ENCODE peak calls at places on chromosomes 5 and 9, in nine cellular contexts. K is naive thymus-derived CD4-positive, alpha-beta T cell; B is ovary; H is uterus; T is mammary epithelial cell; F is RWPE2; E is A549; V is adrenal gland; Y is cardiac muscle cell. Q is an unnamed sample. For H3K4me1, the result is how much of the 10 kb centered on the place peaks cover.

GRCh38 chr9:21974542-21975409 is 19.4 kb downstream of the CDKN2A start:
- DNase-seq in H (no peak), V (peak), B (no peak), K (no peak), Y (peak), E (no peak), F (peak), T (no peak), Q (no peak)

GRCh38 chr5:34047147-34047546 is 4.1 kb upstream of the C1QTNF3 start:
- DNase-seq in B (no peak), F (no peak), T (no peak), K (no peak), Y (no peak), E (no peak), V (no peak), H (no peak), Q (no peak)

GRCh38 chr9:107740088-107740980 is 250.8 kb upstream of the KLF4 start:
- DNase-seq in V (no peak), K (no peak), T (no peak), B (peak), H (peak), E (no peak), Y (peak), F (no peak), Q (no peak)

GRCh38 chr5:122699226-122699625 is 75.7 kb upstream of the SNX2 start:
- DNase-seq in H (no peak), Y (no peak), V (no peak), E (no peak), T (no peak), B (no peak), F (no peak), K (no peak), Q (no peak)

GRCh38 chr9:6383551-6384225 is 29.3 kb upstream of the UHRF2 start:
- DNase-seq in K (no peak), F (no peak), Y (peak), B (no peak), V (no peak), H (peak), E (no peak), T (peak), Q (no peak)

GRCh38 chr5:76684756-76685594 is 31.0 kb upstream of the F2R start:
- DNase-seq in H (no peak), V (no peak), K (no peak), F (no peak), E (no peak), B (no peak), Y (no peak), T (no peak), Q (no peak)

GRCh38 chr5:134115806-134116175 is 1.3 kb downstream of the TCF7 start:
- DNase-seq in K (no peak), F (no peak), T (no peak), Y (no peak), H (no peak), V (peak), B (no peak), E (no peak), Q (no peak)

GRCh38 chr9:12224449-12224848 is 468.7 kb upstream of the TYRP1 start:
- DNase-seq in Y (no peak), V (no peak), H (no peak), B (no peak), T (no peak), E (no peak), K (no peak), F (no peak), Q (no peak)

GRCh38 chr5:167694562-167694961 is 596.9 kb upstream of the WWC1 start:
- DNase-seq in E (no peak), T (no peak), B (no peak), F (no peak), Y (no peak), K (no peak), H (no peak), V (no peak), Q (no peak)

DNA sequence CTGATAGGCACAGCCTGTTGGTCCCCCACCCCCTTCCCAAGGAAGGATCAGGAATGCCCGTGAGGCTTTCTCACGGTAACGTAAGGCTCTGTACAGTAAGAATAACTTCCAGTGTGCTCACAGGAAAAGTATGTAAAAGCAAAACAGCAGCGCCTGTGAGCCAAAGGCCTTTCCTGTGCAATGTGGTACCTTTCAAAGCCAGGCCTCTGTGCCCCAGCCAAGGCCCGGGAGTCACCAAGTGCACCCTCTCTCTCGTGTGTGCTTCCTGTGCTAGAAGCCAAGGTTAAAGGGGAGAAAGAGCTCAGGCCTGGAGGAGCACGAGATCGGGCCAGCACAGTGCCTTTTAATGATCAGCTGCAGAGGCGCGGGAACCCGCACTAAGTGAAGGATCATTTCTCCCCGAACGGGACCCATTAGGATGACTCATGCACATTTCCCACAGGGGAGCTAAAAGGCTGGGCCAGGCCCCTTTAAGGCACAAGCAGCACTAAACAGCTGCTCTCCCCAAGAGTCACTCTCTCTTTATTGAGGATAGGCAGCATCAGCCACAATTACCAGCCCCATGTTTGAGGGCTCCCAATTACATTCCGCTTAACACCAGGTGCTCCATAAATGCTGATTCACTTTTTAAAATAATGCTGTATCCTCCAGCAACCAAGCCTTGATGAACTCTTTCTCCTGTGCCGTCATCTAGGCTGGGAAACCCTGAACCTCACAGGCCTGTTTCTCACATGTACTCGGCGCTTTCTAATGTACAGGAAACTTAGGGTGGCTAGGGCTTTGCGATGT is 42.8 kb downstream of the SHB start:
- DNase-seq in B (peak), E (peak), F (peak), H (peak), K (no peak), T (peak), V (peak), Y (peak), Q (no peak)
- H3K4me1 ChIP-seq in B (under half), E (half or more), F (half or more), H (under half), K (under half), T (half or more), V (under half), Y (under half), Q (half or more)

GRCh38 chr5:55600536-55601208 is 65.9 kb upstream of the PLPP1 start:
- DNase-seq in T (no peak), V (no peak), H (no peak), F (no peak), B (no peak), K (peak), Y (peak), E (no peak), Q (peak)
- H3K4me1 ChIP-seq in T (under half), V (half or more), H (under half), F (under half), B (under half), K (under half), Y (under half), E (half or more), Q (half or more)

GRCh38 chr5:158809310-158809709 is 290.4 kb downstream of the EBF1 start:
- DNase-seq in Y (no peak), T (no peak), K (no peak), F (no peak), H (no peak), V (no peak), B (no peak), E (no peak), Q (no peak)

GRCh38 chr5:158807947-158808346 is 291.8 kb downstream of the EBF1 start:
- DNase-seq in V (no peak), E (no peak), H (no peak), T (no peak), F (no peak), K (no peak), B (no peak), Y (peak), Q (no peak)

GRCh38 chr5:158801286-158801685 is 298.4 kb downstream of the EBF1 start:
- DNase-seq in B (no peak), F (no peak), T (no peak), E (no peak), K (no peak), V (no peak), H (no peak), Y (no peak), Q (no peak)

GRCh38 chr5:158802941-158803341 is 296.8 kb downstream of the EBF1 start:
- DNase-seq in H (no peak), E (no peak), B (no peak), T (no peak), V (no peak), F (no peak), K (no peak), Y (peak), Q (no peak)

GRCh38 chr5:158805195-158805594 is 294.5 kb downstream of the EBF1 start:
- DNase-seq in K (no peak), H (no peak), B (no peak), V (no peak), Y (peak), T (no peak), E (no peak), F (no peak), Q (no peak)
- H3K4me1 ChIP-seq in K (under half), H (under half), B (under half), V (under half), Y (under half), T (under half), E (under half), F (under half), Q (under half)

GRCh38 chr9:36988848-36989247 is 45.2 kb downstream of the PAX5 start:
- DNase-seq in B (no peak), K (no peak), H (no peak), V (no peak), E (no peak), F (no peak), Y (no peak), T (no peak), Q (no peak)

GRCh38 chr9:36991516-36992134 is 42.4 kb downstream of the PAX5 start:
- DNase-seq in H (no peak), T (peak), B (no peak), K (no peak), E (peak), V (no peak), Y (peak), F (peak), Q (no peak)

GRCh38 chr9:36993933-36994764 is 39.9 kb downstream of the PAX5 start:
- DNase-seq in F (no peak), H (no peak), K (no peak), B (no peak), E (no peak), T (no peak), Y (no peak), V (no peak), Q (no peak)

GRCh38 chr9:36995927-36996471 is 38.1 kb downstream of the PAX5 start:
- DNase-seq in V (peak), K (peak), H (no peak), Y (peak), E (peak), B (peak), T (peak), F (no peak), Q (no peak)

DNA sequence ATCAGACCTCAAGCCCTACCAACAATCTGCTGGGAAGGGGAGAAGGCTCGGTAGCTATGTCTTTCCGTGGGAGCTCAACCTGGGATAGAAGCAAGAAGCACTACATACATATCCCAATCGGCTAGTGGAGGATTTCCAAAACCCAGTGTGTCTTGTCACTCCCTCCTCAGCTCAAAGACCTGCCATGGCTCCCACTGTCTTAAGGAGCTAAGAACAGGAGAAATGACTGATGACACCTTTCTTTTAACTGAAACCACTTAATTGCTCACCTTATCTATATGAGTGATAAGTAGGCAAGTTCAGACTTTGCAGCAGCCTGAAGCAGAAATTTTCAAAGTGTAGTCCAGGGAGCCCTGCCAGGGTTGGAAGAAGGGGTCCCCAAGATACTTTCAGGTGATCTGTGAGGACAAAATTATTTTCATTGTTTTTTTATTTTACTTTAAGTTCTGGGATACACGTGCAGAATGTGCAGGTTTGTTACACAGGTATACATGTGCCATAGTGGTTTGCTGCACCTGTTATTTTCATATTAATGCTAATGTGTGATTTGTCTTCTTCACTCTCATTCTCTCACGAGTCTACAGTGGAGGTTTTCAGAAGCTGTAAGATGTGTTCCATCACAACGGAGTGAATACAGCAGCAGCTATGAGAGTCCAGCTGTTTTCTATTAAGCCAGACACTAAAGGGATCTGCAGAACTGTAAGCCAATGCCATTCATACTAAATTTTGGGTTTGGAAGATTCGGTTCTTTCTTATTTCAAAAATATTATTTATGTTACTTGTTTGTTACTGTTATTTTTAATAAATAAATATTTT is 41.4 kb downstream of the PAX5 start:
- DNase-seq in B (no peak), T (no peak), F (no peak), Y (no peak), K (no peak), E (no peak), V (no peak), H (no peak), Q (no peak)
- H3K4me1 ChIP-seq in B (under half), T (under half), F (under half), Y (under half), K (under half), E (under half), V (under half), H (under half), Q (under half)

DNA sequence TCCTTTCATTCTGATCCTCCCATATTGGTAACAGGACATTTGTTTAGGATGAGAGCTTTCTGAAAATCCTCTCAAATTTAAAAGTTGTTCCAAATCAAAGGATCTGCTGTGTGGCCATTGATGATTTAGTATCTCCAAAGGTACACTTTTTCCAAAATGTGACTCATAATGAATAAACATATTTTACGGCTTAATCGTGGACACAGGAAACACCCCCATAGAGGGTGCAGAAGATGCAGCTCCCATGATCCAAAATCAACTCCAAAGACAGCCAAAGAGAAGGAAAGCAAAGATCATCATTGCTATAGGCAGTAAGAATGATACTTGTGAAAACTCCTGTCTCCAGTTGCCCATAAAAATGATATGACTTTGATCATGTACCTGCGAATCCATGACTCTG is 239.7 kb downstream of the PIK3R1 start:
- DNase-seq in Y (no peak), E (no peak), T (no peak), K (no peak), B (no peak), H (no peak), F (no peak), V (no peak), Q (no peak)
- H3K4me1 ChIP-seq in Y (under half), E (under half), T (under half), K (under half), B (under half), H (under half), F (under half), V (under half), Q (under half)